ENCODE peak calls at places on chromosome 4, in ten cellular contexts. C is breast epithelium; F is pancreas; O is tibial artery; E is lung; S is cardiac muscle cell; A is OCI-LY7; V is fibroblast of pulmonary artery; G is ovary; L is CD4-positive, alpha-beta T cell. Y is an unnamed sample.

GRCh38 chr4:120769227-120769626 is 153.3 kb downstream of the PRDM5 start:
- DNase-seq in F (no peak), A (no peak), S (peak), C (no peak), O (no peak), G (peak), L (no peak), V (peak), E (no peak), Y (no peak)

GRCh38 chr4:150960818-150961217 is 54.3 kb downstream of the LRBA start:
- DNase-seq in A (peak), F (no peak), S (peak), G (no peak), V (peak), O (no peak), L (no peak), E (no peak), C (no peak), Y (no peak)

GRCh38 chr4:150145950-150146340 is 67.7 kb downstream of the DCLK2 start:
- DNase-seq in F (no peak), A (no peak), S (no peak), L (no peak), C (no peak), E (no peak), V (no peak), O (no peak), G (no peak), Y (no peak)

GRCh38 chr4:20844311-20844710 is 144.1 kb downstream of the PACRGL start:
- DNase-seq in C (no peak), F (no peak), V (no peak), L (no peak), A (no peak), G (no peak), E (no peak), O (no peak), S (no peak), Y (no peak)

GRCh38 chr4:47703964-47704363 is 133.9 kb downstream of the CORIN start:
- DNase-seq in E (no peak), C (no peak), G (no peak), V (no peak), F (no peak), S (no peak), A (no peak), O (no peak), L (no peak), Y (no peak)

GRCh38 chr4:829291-829690 is 3.4 kb upstream of the CPLX1 start:
- DNase-seq in V (no peak), A (no peak), L (no peak), G (no peak), O (no peak), S (no peak), E (no peak), C (no peak), F (no peak), Y (no peak)

GRCh38 chr4:146949559-146949958 is 3.9 kb upstream of the TTC29 start:
- DNase-seq in L (no peak), G (no peak), C (no peak), A (no peak), S (no peak), F (no peak), O (no peak), E (no peak), V (no peak), Y (no peak)

GRCh38 chr4:77201343-77201742 is 44.3 kb downstream of the CCNG2 start:
- DNase-seq in O (no peak), A (no peak), F (no peak), V (no peak), S (no peak), E (no peak), C (no peak), L (no peak), G (no peak), Y (no peak)

GRCh38 chr4:146222313-146222712 is 8.0 kb downstream of the REELD1 start:
- DNase-seq in A (no peak), S (peak), V (peak), L (no peak), C (no peak), F (no peak), E (no peak), G (no peak), O (no peak), Y (no peak)

DNA sequence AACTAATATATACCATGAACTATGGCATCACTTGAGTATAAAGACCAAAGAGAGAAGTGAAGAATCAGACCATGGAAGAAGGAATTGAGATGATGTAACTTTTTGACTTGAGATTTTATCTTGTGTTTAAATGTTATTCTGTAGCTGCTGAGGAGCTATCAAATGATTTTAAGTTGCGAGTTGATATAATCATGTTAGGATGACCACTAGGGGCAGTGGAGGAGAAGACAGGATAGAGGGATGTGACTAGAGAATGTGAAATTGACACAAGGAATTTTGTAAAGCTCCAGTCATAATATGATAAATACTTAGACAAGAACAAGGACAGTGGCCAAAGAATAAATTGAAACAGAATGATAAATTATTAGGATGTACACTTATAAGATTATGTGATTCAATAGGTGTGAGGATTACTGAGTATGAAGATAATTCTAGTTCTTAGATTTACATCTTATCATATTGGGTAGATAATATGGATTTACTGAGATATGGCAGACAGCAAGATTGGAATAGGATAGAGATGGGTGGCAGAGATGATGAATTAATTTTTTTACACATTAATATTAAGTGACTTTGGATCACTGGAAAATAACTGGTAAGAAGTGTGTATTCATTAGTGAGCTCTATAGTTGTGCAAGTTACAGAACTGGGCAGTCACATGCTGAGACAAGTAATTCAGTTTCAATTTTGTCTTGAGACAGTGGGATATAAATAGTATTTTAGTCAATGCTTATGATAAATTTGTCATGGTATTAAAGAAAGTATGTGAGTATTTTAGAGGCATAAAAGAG is 816.0 kb upstream of the PCDH10 start:
- DNase-seq in O (no peak), G (no peak), S (peak), F (no peak), E (no peak), A (peak), C (no peak), V (peak), L (no peak), Y (no peak)
- TF ChIP-seq CTCF in O (no peak), G (no peak), S (peak), F (peak), E (no peak), A (peak), C (no peak), V (peak), L (no peak), Y (no peak)

GRCh38 chr4:186169942-186170802 is 21.2 kb upstream of the CYP4V2 start:
- DNase-seq in S (no peak), G (no peak), F (no peak), V (no peak), O (no peak), C (no peak), L (no peak), E (no peak), A (no peak), Y (no peak)
- TF ChIP-seq CTCF in S (no peak), G (no peak), F (no peak), V (no peak), O (no peak), C (no peak), L (no peak), E (no peak), A (no peak), Y (no peak)

DNA sequence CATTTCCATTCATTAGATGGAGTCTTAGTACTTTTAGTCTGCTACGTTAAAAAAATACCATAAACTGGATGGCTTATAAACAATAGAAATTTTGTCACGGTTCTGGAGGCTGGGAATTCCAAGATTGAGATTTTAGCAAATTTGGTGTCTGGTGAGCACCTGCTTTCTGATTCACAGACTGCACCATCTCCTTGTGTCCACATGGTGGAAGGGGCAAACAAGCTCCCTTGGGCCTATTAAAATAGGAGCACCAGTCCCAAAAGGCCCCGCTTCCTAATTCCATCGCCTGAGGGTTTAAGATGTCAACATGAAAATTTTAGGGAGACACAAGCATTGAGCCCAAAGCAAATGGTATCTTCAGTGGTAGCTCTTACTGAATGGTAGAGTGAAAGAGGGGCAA is 120.5 kb upstream of the MAP9 start:
- DNase-seq in F (no peak), O (no peak), E (no peak), V (no peak), C (no peak), A (no peak), G (no peak), S (no peak), L (no peak), Y (no peak)
- TF ChIP-seq CTCF in F (no peak), O (no peak), E (no peak), V (no peak), C (no peak), A (no peak), G (no peak), S (peak), L (no peak), Y (no peak)

DNA sequence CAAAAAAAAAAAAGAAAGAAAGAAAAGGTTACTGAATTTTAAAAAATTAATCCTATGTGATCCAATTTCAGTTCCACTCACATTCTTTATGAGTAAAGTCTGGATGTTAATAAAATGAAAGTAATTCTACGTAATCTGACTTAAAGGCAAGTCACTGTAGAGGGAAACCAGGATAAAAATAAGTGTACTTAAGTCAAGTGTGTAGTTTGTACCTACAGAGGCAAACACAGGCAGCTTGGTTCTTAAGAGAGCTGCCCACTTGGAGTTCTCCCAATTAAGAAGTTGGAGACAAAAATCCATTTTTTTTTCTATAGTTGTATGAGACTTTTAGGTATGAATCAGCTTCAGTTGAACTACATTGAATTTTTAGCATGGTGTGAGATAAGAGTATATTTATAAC is 7.0 kb upstream of the LRAT start:
- DNase-seq in L (no peak), C (no peak), A (no peak), F (no peak), G (no peak), V (no peak), O (no peak), E (no peak), S (no peak), Y (no peak)
- TF ChIP-seq CTCF in L (no peak), C (no peak), A (no peak), F (no peak), G (no peak), V (no peak), O (no peak), E (no peak), S (no peak), Y (no peak)

GRCh38 chr4:32775049-32775448 is 2054.9 kb downstream of the PCDH7 start:
- DNase-seq in E (no peak), S (peak), A (peak), L (no peak), O (no peak), G (no peak), V (peak), C (no peak), F (no peak), Y (no peak)
- TF ChIP-seq CTCF in E (peak), S (peak), A (peak), L (no peak), O (no peak), G (no peak), V (peak), C (no peak), F (no peak), Y (no peak)

DNA sequence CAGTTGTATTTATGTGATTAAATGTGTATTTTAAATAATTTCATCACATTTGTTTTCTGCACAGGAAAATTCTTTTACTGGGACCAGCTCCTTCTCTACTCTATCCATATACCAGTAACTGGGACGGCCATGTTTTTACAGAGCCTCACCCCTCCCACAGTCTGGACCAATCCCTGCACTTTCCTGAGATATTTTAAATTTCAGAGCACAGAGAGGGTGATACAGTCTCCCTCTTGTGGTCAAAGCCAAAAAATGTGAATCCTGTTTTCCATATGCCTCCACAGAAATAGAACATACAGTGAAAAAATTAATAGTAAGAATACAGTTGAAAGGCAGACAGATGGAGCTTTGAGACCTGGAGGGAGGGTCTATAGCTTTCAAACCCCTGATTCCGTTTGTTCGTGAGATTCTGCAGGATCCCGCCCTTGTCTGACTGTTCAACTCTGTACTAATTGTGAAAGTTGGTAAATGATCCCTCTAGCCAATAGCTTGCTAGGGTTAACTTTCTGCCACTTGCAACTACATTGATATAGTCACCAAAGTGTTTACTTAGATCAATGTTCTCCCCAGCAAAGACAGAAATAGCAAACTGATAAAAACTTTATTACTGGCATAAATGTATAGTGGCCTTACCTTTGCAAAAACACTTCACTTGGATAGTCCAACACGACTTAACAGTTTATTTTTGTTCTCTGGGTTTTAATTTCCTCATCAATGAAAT is 172.2 kb downstream of the PPARGC1A start:
- DNase-seq in E (no peak), V (peak), C (no peak), G (no peak), O (no peak), F (peak), A (peak), L (no peak), S (peak), Y (no peak)
- TF ChIP-seq CTCF in E (no peak), V (peak), C (no peak), G (no peak), O (no peak), F (no peak), A (peak), L (no peak), S (peak), Y (no peak)

DNA sequence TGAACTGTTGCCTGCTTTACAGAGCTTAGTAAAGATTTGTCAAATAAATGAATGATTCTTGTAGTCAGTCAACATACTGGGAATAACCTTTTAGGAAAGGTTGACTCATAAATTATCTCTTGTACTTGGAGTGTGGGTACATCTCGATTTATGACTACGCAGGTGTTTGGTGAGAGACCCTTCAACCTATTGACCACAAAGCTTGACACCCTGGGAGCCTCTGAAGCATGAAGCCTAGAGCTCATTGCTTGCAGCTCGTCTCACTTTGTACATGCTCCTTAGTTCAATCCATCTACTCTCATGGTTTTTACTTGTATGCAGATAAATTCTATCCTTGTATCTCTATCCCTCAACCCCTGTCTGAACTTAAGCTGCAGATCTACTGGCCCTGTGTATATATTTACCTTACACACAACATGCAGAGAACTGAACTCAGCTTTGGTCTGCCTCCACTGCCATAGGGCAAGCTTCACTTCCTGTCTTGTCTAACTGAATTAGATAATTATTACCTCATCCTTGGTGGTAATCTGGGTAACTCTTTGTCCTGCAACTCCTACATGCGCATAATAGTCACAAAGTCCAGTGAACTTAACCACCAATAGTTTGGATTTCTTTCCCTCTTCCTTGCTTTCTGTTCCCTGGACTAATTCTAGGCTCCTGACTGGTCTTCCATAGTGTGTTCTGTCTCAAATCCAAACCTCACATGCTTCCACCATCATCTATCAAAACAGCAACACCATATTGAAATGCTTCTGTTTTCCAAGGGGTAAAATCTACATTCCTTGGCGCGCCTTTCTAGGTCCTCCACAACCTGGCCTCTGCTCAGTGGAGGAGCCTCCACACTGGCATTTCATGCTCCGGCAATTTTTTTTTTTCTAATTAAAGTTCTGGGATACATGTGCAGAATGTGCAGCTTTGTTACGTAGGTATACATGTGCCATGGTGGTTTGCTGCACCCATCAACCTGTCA is 32.2 kb upstream of the FAT1 start:
- DNase-seq in A (no peak), E (no peak), C (no peak), V (no peak), S (no peak), L (no peak), O (no peak), G (no peak), F (no peak), Y (no peak)
- TF ChIP-seq CTCF in A (no peak), E (no peak), C (no peak), V (no peak), S (no peak), L (no peak), O (no peak), G (no peak), F (no peak), Y (no peak)

GRCh38 chr4:41038304-41038703 is 176.0 kb downstream of the APBB2 start:
- DNase-seq in L (no peak), V (no peak), S (no peak), C (no peak), O (no peak), F (no peak), A (no peak), E (no peak), G (no peak), Y (no peak)

GRCh38 chr4:41039312-41039711 is 175.0 kb downstream of the APBB2 start:
- DNase-seq in A (no peak), O (no peak), E (no peak), S (no peak), G (no peak), V (no peak), F (no peak), C (no peak), L (no peak), Y (no peak)

GRCh38 chr4:41044791-41045190 is 169.6 kb downstream of the APBB2 start:
- DNase-seq in O (no peak), F (no peak), S (no peak), V (no peak), C (no peak), L (no peak), A (no peak), E (no peak), G (no peak), Y (no peak)

GRCh38 chr4:41041541-41041940 is 172.8 kb downstream of the APBB2 start:
- DNase-seq in F (no peak), E (no peak), O (no peak), A (no peak), V (no peak), L (no peak), S (no peak), C (no peak), G (no peak), Y (no peak)

DNA sequence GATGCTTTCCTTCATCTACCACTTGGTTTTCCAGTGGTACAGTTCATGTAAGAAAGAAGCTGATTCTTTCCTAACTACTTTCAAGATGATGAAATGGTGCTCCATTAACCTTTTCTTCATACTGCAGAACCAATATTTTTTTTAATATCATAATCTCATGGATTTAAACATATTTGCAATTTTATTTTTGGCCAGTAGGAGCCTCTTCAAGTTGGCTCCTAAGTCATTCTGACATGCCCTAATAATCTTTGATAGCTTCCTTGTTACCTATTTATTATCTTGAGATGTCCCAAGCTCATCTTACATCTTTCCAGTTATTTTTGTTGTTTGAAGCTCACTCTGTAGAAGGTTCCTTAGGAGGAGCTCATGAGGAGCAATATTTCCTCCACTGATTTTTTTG is 170.2 kb downstream of the APBB2 start:
- DNase-seq in S (no peak), E (no peak), L (no peak), F (no peak), O (no peak), C (no peak), G (no peak), V (no peak), A (peak), Y (no peak)
- TF ChIP-seq CTCF in S (no peak), E (no peak), L (no peak), F (no peak), O (no peak), C (peak), G (no peak), V (no peak), A (peak), Y (no peak)

Y was measured in activated B cell treated with CpG ODN at 0.5 μM for 24 hours.